ENCODE peak calls at places on chromosomes 16 and 17, in six cellular contexts. V is endothelial cell of umbilical vein, J is ovary, L is left lung, D is BJ, K is GM12865. U is an unnamed sample.

GRCh38 chr16:11675561-11676511 is 7.6 kb downstream of the SNN start:
- DNase-seq in K (no peak), J (no peak), D (no peak), L (no peak), V (no peak), U (no peak)

GRCh38 chr17:1399366-1399678 is 700 bp downstream of the YWHAE start:
- DNase-seq in V (peak), J (no peak), K (no peak), D (no peak), L (peak), U (no peak)

GRCh38 chr17:21239680-21240374 is 13.4 kb downstream of the NATD1 start:
- DNase-seq in K (peak), J (no peak), V (no peak), L (no peak), D (no peak), U (no peak)

GRCh38 chr16:29021471-29021870 is 36.6 kb downstream of the LAT start:
- DNase-seq in V (no peak), D (no peak), L (no peak), K (no peak), J (no peak), U (no peak)

GRCh38 chr17:44599298-44600175 is 42.3 kb downstream of the FZD2 start:
- DNase-seq in V (peak), K (no peak), D (peak), J (peak), L (peak), U (peak)

GRCh38 chr16:66324785-66325184 is 41.7 kb upstream of the CDH5 start:
- DNase-seq in J (no peak), L (no peak), V (peak), D (no peak), K (no peak), U (no peak)

GRCh38 chr16:21167360-21167759 is 8.9 kb downstream of the LDAF1 start:
- DNase-seq in D (peak), V (no peak), K (no peak), J (no peak), L (no peak), U (peak)

GRCh38 chr16:8905168-8905762 is 23.1 kb downstream of the LITAFD start:
- DNase-seq in D (no peak), J (no peak), V (peak), K (peak), L (no peak), U (no peak)

GRCh38 chr16:85483424-85483823 is 129.7 kb upstream of the GSE1 start:
- DNase-seq in K (no peak), J (no peak), V (no peak), L (no peak), D (no peak), U (no peak)

GRCh38 chr17:34998205-34998604 is 17.9 kb downstream of the LIG3 start:
- DNase-seq in J (no peak), K (peak), D (no peak), V (peak), L (peak), U (no peak)

GRCh38 chr16:66273644-66274334 is 92.7 kb upstream of the CDH5 start:
- DNase-seq in L (no peak), K (no peak), V (no peak), D (no peak), J (no peak), U (no peak)

GRCh38 chr17:56290486-56291118 is 137.3 kb downstream of the ANKFN1 start:
- DNase-seq in K (peak), L (no peak), D (no peak), V (peak), J (no peak), U (no peak)
- H3K4me3 ChIP-seq in K (peak), L (no peak), D (no peak), V (no peak), J (no peak), U (no peak)

GRCh38 chr17:81825841-81826471 is 7.1 kb downstream of the MCRIP1 start:
- DNase-seq in K (no peak), V (no peak), L (no peak), D (no peak), J (no peak), U (no peak)
- TF ChIP-seq CTCF in K (no peak), V (no peak), L (no peak), D (no peak), J (no peak), U (no peak)

DNA sequence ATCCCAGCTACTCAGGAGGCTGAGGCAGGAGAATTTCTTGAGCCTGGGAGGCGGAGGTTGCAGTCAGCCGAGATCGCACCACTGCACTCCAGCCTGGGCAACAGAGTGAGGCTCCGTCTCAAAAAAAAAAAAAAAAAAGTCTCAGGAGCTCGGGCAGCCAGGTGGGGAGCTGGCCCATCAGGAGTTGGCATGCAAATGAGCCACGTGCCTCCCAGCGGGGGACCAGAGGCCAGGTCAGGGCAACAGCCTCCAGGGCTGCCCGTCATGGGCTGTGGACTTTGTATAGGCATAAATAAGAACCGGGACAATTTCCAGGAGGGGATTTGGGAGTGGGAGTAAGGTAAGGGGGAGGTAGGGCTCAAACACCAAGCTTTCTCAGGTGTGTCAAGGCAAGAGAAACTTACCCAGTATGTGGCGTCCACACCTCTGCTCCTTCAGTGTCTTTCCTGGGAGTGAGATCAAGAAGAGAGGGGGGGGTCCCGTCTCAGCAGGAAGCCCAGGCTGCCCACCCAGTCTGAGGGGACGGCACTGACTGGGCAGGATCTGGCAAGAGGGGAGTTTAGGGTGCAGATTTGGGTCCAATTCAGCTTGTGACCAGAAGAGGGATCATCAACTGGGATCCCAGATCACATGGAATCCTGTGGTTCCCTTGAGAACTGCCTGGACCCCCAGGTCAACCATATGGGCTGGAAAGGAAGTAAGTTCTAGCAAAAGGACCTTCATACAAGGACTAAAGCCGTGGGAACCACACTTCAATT is 22.3 kb upstream of the G6PC1 start:
- DNase-seq in K (no peak), D (no peak), L (no peak), J (no peak), V (no peak), U (no peak)
- H3K4me3 ChIP-seq in K (no peak), D (no peak), L (no peak), J (no peak), V (no peak), U (no peak)

GRCh38 chr17:67461228-67461780 is 84.2 kb downstream of the PITPNC1 start:
- DNase-seq in L (no peak), D (no peak), J (no peak), V (no peak), K (no peak), U (no peak)

GRCh38 chr17:67458203-67458602 is 81.1 kb downstream of the PITPNC1 start:
- DNase-seq in D (no peak), J (no peak), V (no peak), K (no peak), L (no peak), U (no peak)

GRCh38 chr17:67460097-67460496 is 83.0 kb downstream of the PITPNC1 start:
- DNase-seq in V (no peak), K (no peak), D (no peak), J (no peak), L (no peak), U (no peak)

GRCh38 chr17:67466251-67466650 is 89.2 kb downstream of the PITPNC1 start:
- DNase-seq in J (no peak), D (no peak), V (no peak), K (peak), L (no peak), U (no peak)

DNA sequence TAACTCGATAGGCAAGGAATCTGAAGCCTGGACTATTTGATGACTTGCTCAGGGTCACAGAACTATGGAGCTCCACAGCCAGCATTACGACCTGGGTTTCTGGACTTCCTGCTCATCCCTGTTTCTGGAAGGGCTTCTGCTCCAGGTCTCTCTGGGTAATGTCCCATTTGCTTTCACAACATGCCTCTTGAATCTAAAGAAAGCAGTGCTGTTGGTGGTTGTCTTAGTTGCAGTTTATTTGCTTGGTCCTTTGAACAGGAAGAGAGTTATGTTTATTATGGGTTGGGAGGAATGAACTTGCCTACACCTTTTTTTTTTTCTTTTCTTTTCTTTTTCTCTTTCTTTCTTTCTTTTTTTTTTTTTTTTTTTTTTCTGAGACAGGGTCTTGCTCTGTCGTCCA is 84.8 kb downstream of the PITPNC1 start:
- DNase-seq in J (no peak), D (no peak), V (no peak), L (no peak), K (no peak), U (no peak)
- TF ChIP-seq CTCF in J (no peak), D (no peak), V (no peak), L (no peak), K (no peak), U (no peak)

DNA sequence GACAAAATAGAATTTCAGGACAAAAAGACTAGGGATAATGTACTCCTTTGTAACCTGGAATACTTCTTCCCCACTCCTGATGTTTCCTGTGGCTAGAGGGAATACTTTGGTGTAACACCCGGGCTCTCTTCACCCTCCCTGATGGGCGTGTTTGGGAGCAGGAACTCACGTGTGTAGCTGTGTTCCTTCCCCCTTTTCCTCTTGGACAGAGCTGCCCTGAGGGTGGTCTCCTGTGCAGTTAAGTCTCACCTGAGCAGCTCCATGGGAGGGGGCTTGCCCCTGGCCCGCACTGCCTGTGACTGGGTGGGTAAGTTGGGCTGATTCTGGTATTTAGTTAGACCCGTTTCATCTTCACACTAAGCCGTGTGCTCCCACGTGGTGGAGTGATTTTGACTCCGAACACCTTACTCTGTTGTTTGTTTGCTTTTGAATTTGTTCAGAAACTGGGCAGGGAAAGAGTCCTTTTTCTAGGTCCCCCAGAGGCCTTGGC is 87.9 kb downstream of the OR1D5 start:
- DNase-seq in D (no peak), K (no peak), J (peak), V (no peak), L (no peak), U (no peak)
- H3K4me3 ChIP-seq in D (peak), K (no peak), J (peak), V (no peak), L (no peak), U (no peak)

GRCh38 chr17:42009170-42009569 is 8.1 kb downstream of the DNAJC7 start:
- DNase-seq in L (no peak), J (no peak), K (no peak), V (no peak), D (no peak), U (no peak)
- TF ChIP-seq CTCF in L (no peak), J (no peak), K (peak), V (no peak), D (peak), U (no peak)